ENCODE peak calls at places on chromosomes 1 and 21, in five cellular contexts. F is EH; L is lower leg skin; P is Calu3; V is activated T-helper 9 cell treated with anti-CD3 and anti-CD28 coated beads, Interleukin-2, amount 50 U/mL, for 16 hours. Q is an unnamed sample.

GRCh38 chr1:152191711-152192110 is 32.3 kb downstream of the HRNR start:
- DNase-seq in P (no peak), L (no peak), V (no peak), F (no peak), Q (no peak)

GRCh38 chr21:46634966-46635323 is 529 bp upstream of the PRMT2 start:
- DNase-seq in L (no peak), V (no peak), P (peak), F (peak), Q (peak)

GRCh38 chr1:236323819-236324411 is 42.2 kb upstream of the ERO1B start:
- DNase-seq in V (no peak), P (no peak), F (no peak), L (no peak), Q (no peak)

GRCh38 chr1:39050001-39050400 is 23.9 kb downstream of the NDUFS5 start:
- DNase-seq in L (no peak), F (no peak), P (no peak), V (no peak), Q (no peak)

GRCh38 chr1:97252076-97252475 is 530.5 kb downstream of the PTBP2 start:
- DNase-seq in L (no peak), P (no peak), V (no peak), F (peak), Q (peak)

GRCh38 chr1:25100151-25100841 is 132.0 kb downstream of the SYF2 start:
- DNase-seq in P (no peak), F (no peak), L (no peak), V (no peak), Q (no peak)

GRCh38 chr1:205690122-205690756 is 9.9 kb upstream of the SLC45A3 start:
- DNase-seq in L (no peak), V (no peak), P (no peak), F (peak), Q (no peak)

GRCh38 chr1:237903961-237904360 is 13.2 kb upstream of the ZP4 start:
- DNase-seq in P (no peak), V (no peak), L (no peak), F (no peak), Q (no peak)

GRCh38 chr1:178091986-178092745 is 1.7 kb upstream of the RASAL2 start:
- DNase-seq in V (no peak), L (no peak), P (no peak), F (peak), Q (no peak)

GRCh38 chr1:59499273-59499955 is 202.5 kb downstream of the FGGY start:
- DNase-seq in F (no peak), L (no peak), P (no peak), V (no peak), Q (no peak)

GRCh38 chr1:39293375-39294070 is 89.0 kb downstream of the MACF1 start:
- DNase-seq in P (no peak), L (no peak), V (no peak), F (peak), Q (no peak)

GRCh38 chr1:116997666-116998065 is 3.9 kb upstream of the CD101 start:
- DNase-seq in P (no peak), L (no peak), V (no peak), F (peak), Q (no peak)

GRCh38 chr1:235628316-235629006 is 21.1 kb downstream of the GNG4 start:
- DNase-seq in P (no peak), F (no peak), L (no peak), V (no peak), Q (no peak)

GRCh38 chr21:30839304-30839703 is 9.7 kb upstream of the KRTAP7-1 start:
- DNase-seq in P (no peak), L (no peak), V (no peak), F (no peak), Q (no peak)

GRCh38 chr1:25795955-25796806 is 3.8 kb upstream of the SELENON start:
- DNase-seq in V (no peak), L (no peak), F (no peak), P (no peak), Q (no peak)

GRCh38 chr1:243396424-243396823 is 140.6 kb downstream of the SDCCAG8 start:
- DNase-seq in F (no peak), P (no peak), L (no peak), V (no peak), Q (no peak)

GRCh38 chr1:23100074-23100748 is 68.4 kb downstream of the LUZP1 start:
- DNase-seq in V (no peak), P (no peak), L (peak), F (peak), Q (peak)

GRCh38 chr1:178037510-178038253 is 56.2 kb upstream of the RASAL2 start:
- DNase-seq in L (peak), F (peak), V (no peak), P (peak), Q (peak)

GRCh38 chr1:156073110-156073693 is 9.1 kb downstream of the MEX3A start:
- DNase-seq in F (no peak), P (no peak), L (no peak), V (no peak), Q (no peak)

GRCh38 chr1:115781343-115781742 is 12.8 kb upstream of the CASQ2 start:
- DNase-seq in V (no peak), P (no peak), F (peak), L (no peak), Q (no peak)

GRCh38 chr1:186834405-186834958 is 5.7 kb downstream of the PLA2G4A start:
- DNase-seq in P (no peak), L (no peak), V (no peak), F (no peak), Q (no peak)

GRCh38 chr1:53025034-53025777 is 36.8 kb upstream of the PODN start:
- DNase-seq in F (peak), L (no peak), V (no peak), P (no peak), Q (peak)

GRCh38 chr1:212402876-212403275 is 11.8 kb downstream of the PACC1 start:
- DNase-seq in F (no peak), P (no peak), L (no peak), V (no peak), Q (no peak)

GRCh38 chr1:161082996-161083742 is 6.2 kb downstream of the NECTIN4 start:
- DNase-seq in L (peak), V (no peak), F (peak), P (peak), Q (peak)

GRCh38 chr1:151693057-151693651 is 23.4 kb downstream of the CELF3 start:
- DNase-seq in V (no peak), L (no peak), F (peak), P (peak), Q (no peak)